ENCODE peak calls at places on chromosomes 1 and 21, in seven cellular contexts. One of them, this sample, is unnamed.

GRCh38 chr21:38913120-38913975 is 107.6 kb downstream of the ETS2 start:
- DNase-seq in IMR-90: peak
- DNase-seq in H9: peak
- DNase-seq in mesendoderm: peak
- DNase-seq in neuronal stem cell: peak
- DNase-seq in mesenchymal stem cell: peak
- DNase-seq in trophoblast cell: peak
- DNase-seq in this sample: no peak

GRCh38 chr1:178940022-178940765 is 69.3 kb upstream of the ANGPTL1 start:
- DNase-seq in mesenchymal stem cell: no peak
- DNase-seq in trophoblast cell: no peak
- DNase-seq in mesendoderm: no peak
- DNase-seq in H9: no peak
- DNase-seq in IMR-90: peak
- DNase-seq in neuronal stem cell: no peak
- DNase-seq in this sample: no peak

GRCh38 chr1:226982451-226983177 is 42.5 kb downstream of the COQ8A start:
- DNase-seq in IMR-90: no peak
- DNase-seq in neuronal stem cell: no peak
- DNase-seq in mesendoderm: no peak
- DNase-seq in H9: no peak
- DNase-seq in mesenchymal stem cell: no peak
- DNase-seq in trophoblast cell: no peak
- DNase-seq in this sample: no peak

GRCh38 chr1:162972768-162973167 is 96.4 kb upstream of the RGS4 start:
- DNase-seq in neuronal stem cell: no peak
- DNase-seq in H9: no peak
- DNase-seq in mesendoderm: no peak
- DNase-seq in IMR-90: no peak
- DNase-seq in mesenchymal stem cell: no peak
- DNase-seq in trophoblast cell: no peak
- DNase-seq in this sample: no peak

GRCh38 chr21:15444118-15444960 is 285.4 kb upstream of the USP25 start:
- DNase-seq in H9: peak
- DNase-seq in neuronal stem cell: no peak
- DNase-seq in mesenchymal stem cell: peak
- DNase-seq in trophoblast cell: peak
- DNase-seq in mesendoderm: peak
- DNase-seq in IMR-90: no peak
- DNase-seq in this sample: no peak

GRCh38 chr1:217343907-217344306 is 287.0 kb downstream of the GPATCH2 start:
- DNase-seq in trophoblast cell: no peak
- DNase-seq in mesendoderm: no peak
- DNase-seq in neuronal stem cell: no peak
- DNase-seq in mesenchymal stem cell: no peak
- DNase-seq in H9: peak
- DNase-seq in IMR-90: no peak
- DNase-seq in this sample: peak

GRCh38 chr1:11374079-11374747 is 101.2 kb downstream of the UBIAD1 start:
- DNase-seq in IMR-90: no peak
- DNase-seq in mesenchymal stem cell: peak
- DNase-seq in H9: no peak
- DNase-seq in trophoblast cell: no peak
- DNase-seq in neuronal stem cell: no peak
- DNase-seq in mesendoderm: no peak
- DNase-seq in this sample: no peak

GRCh38 chr1:231407537-231408396 is 14.3 kb downstream of the EGLN1 start:
- DNase-seq in IMR-90: peak
- DNase-seq in mesenchymal stem cell: no peak
- DNase-seq in mesendoderm: peak
- DNase-seq in H9: no peak
- DNase-seq in neuronal stem cell: no peak
- DNase-seq in trophoblast cell: no peak
- DNase-seq in this sample: no peak

GRCh38 chr21:19864456-19864855 is 1133.8 kb upstream of the NCAM2 start:
- DNase-seq in mesenchymal stem cell: no peak
- DNase-seq in H9: no peak
- DNase-seq in neuronal stem cell: no peak
- DNase-seq in trophoblast cell: no peak
- DNase-seq in IMR-90: no peak
- DNase-seq in mesendoderm: no peak
- DNase-seq in this sample: no peak

GRCh38 chr1:7471836-7472235 is 299.3 kb upstream of the VAMP3 start:
- DNase-seq in H9: no peak
- DNase-seq in mesendoderm: peak
- DNase-seq in trophoblast cell: peak
- DNase-seq in mesenchymal stem cell: peak
- DNase-seq in IMR-90: peak
- DNase-seq in neuronal stem cell: no peak
- DNase-seq in this sample: no peak

GRCh38 chr1:109942434-109942833 is 31.8 kb downstream of the CSF1 start:
- DNase-seq in IMR-90: no peak
- DNase-seq in neuronal stem cell: no peak
- DNase-seq in mesendoderm: no peak
- DNase-seq in mesenchymal stem cell: no peak
- DNase-seq in trophoblast cell: no peak
- DNase-seq in H9: no peak
- DNase-seq in this sample: no peak

GRCh38 chr1:109937738-109938137 is 27.1 kb downstream of the CSF1 start:
- DNase-seq in neuronal stem cell: no peak
- DNase-seq in IMR-90: no peak
- DNase-seq in trophoblast cell: no peak
- DNase-seq in mesendoderm: no peak
- DNase-seq in mesenchymal stem cell: no peak
- DNase-seq in H9: no peak
- DNase-seq in this sample: no peak

GRCh38 chr1:109935451-109935900 is 24.8 kb downstream of the CSF1 start:
- DNase-seq in trophoblast cell: no peak
- DNase-seq in mesenchymal stem cell: no peak
- DNase-seq in H9: no peak
- DNase-seq in mesendoderm: no peak
- DNase-seq in IMR-90: no peak
- DNase-seq in neuronal stem cell: no peak
- DNase-seq in this sample: no peak

GRCh38 chr1:109933856-109934711 is 23.4 kb downstream of the CSF1 start:
- DNase-seq in mesendoderm: no peak
- DNase-seq in trophoblast cell: peak
- DNase-seq in H9: no peak
- DNase-seq in IMR-90: peak
- DNase-seq in neuronal stem cell: no peak
- DNase-seq in mesenchymal stem cell: peak
- DNase-seq in this sample: no peak

DNA sequence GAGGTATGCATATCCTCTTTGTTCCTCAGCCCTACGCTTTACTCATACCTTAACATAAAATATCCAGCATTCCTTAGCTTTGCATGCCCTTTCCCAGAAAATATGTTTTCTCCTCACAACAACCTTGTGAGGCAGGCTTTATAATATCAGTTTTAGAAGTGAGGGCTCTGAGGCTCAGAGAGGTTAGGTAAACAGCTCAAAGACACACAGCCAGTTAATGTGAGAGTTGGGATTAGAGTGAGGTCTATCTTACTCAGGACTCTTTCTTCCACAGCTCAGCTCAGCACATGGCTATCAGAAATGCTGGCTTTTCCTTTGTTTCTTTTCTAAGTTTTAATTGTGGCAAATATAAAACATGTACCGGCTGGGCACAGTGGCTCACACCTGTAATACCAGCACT is 27.9 kb downstream of the CSF1 start:
- DNase-seq in mesendoderm: no peak
- DNase-seq in neuronal stem cell: no peak
- DNase-seq in mesenchymal stem cell: no peak
- DNase-seq in H9: no peak
- DNase-seq in trophoblast cell: no peak
- DNase-seq in IMR-90: no peak
- DNase-seq in this sample: no peak
- H2AK5ac ChIP-seq in mesendoderm: no peak
- H2AK5ac ChIP-seq in neuronal stem cell: no peak
- H2AK5ac ChIP-seq in mesenchymal stem cell: no peak
- H2AK5ac ChIP-seq in H9: no peak
- H2AK5ac ChIP-seq in trophoblast cell: no peak
- H2AK5ac ChIP-seq in IMR-90: no peak
- H2AK5ac ChIP-seq in this sample: no peak

GRCh38 chr1:76854255-76854654 is 13.0 kb upstream of the ST6GALNAC5 start:
- DNase-seq in mesenchymal stem cell: no peak
- DNase-seq in neuronal stem cell: no peak
- DNase-seq in H9: peak
- DNase-seq in mesendoderm: peak
- DNase-seq in trophoblast cell: no peak
- DNase-seq in IMR-90: no peak
- DNase-seq in this sample: no peak
- H2AK5ac ChIP-seq in mesenchymal stem cell: no peak
- H2AK5ac ChIP-seq in neuronal stem cell: no peak
- H2AK5ac ChIP-seq in H9: no peak
- H2AK5ac ChIP-seq in mesendoderm: no peak
- H2AK5ac ChIP-seq in trophoblast cell: no peak
- H2AK5ac ChIP-seq in IMR-90: no peak
- H2AK5ac ChIP-seq in this sample: no peak

GRCh38 chr21:44414291-44415072 is 40.8 kb upstream of the LRRC3 start:
- DNase-seq in H9: peak
- DNase-seq in mesendoderm: no peak
- DNase-seq in IMR-90: no peak
- DNase-seq in neuronal stem cell: no peak
- DNase-seq in trophoblast cell: no peak
- DNase-seq in mesenchymal stem cell: no peak
- DNase-seq in this sample: no peak

GRCh38 chr21:44418108-44418875 is 37.0 kb upstream of the LRRC3 start:
- DNase-seq in mesendoderm: no peak
- DNase-seq in neuronal stem cell: no peak
- DNase-seq in trophoblast cell: no peak
- DNase-seq in IMR-90: no peak
- DNase-seq in H9: no peak
- DNase-seq in mesenchymal stem cell: no peak
- DNase-seq in this sample: no peak

GRCh38 chr21:44415073-44416025 is 40.0 kb upstream of the LRRC3 start:
- DNase-seq in mesenchymal stem cell: no peak
- DNase-seq in trophoblast cell: no peak
- DNase-seq in mesendoderm: peak
- DNase-seq in neuronal stem cell: no peak
- DNase-seq in H9: peak
- DNase-seq in IMR-90: no peak
- DNase-seq in this sample: no peak

GRCh38 chr21:44416193-44416592 is 39.1 kb upstream of the LRRC3 start:
- DNase-seq in IMR-90: no peak
- DNase-seq in mesendoderm: no peak
- DNase-seq in neuronal stem cell: no peak
- DNase-seq in H9: no peak
- DNase-seq in trophoblast cell: no peak
- DNase-seq in mesenchymal stem cell: no peak
- DNase-seq in this sample: no peak

DNA sequence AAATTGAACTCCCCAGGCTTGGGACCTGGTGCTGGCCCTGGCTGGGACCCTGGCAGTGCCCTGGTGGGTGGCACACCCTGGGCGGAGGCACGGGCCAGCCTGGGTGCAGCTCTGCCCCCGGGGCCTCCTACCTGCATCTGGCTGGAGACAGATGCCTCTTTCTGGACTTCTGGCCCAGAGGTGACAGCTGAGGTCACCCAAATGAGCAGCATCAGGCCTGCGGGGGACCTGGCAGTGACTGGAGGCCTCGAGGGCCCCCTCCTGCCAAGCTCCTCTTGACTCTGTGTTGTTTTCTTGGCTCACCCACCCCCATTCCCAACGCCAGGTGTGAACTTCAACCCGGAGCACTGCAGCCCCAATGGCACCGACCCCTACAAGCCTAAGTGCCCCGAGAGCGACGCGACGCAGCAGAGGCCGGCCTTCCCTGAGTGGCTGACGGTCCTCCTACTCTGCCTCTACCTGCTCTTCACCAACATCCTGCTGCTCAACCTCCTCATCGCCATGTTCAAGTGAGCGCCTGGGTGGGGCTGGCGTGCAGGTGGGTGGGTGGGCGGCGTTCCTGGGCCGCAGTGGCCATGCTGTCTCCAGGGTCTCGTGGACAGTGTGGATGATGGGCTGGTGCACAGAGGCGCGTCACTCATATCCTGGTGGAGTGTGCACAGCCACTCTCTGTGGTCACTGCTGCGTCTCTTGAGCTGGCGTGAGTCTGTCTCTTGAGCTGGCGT is 41.6 kb upstream of the LRRC3 start:
- DNase-seq in trophoblast cell: no peak
- DNase-seq in IMR-90: no peak
- DNase-seq in neuronal stem cell: no peak
- DNase-seq in H9: peak
- DNase-seq in mesenchymal stem cell: no peak
- DNase-seq in mesendoderm: no peak
- DNase-seq in this sample: no peak
- H2AK5ac ChIP-seq in trophoblast cell: no peak
- H2AK5ac ChIP-seq in IMR-90: no peak
- H2AK5ac ChIP-seq in neuronal stem cell: no peak
- H2AK5ac ChIP-seq in H9: no peak
- H2AK5ac ChIP-seq in mesenchymal stem cell: no peak
- H2AK5ac ChIP-seq in mesendoderm: no peak
- H2AK5ac ChIP-seq in this sample: no peak

GRCh38 chr1:31759266-31760023 is 4.7 kb downstream of the ADGRB2 start:
- DNase-seq in mesenchymal stem cell: peak
- DNase-seq in mesendoderm: peak
- DNase-seq in H9: no peak
- DNase-seq in neuronal stem cell: no peak
- DNase-seq in trophoblast cell: no peak
- DNase-seq in IMR-90: peak
- DNase-seq in this sample: no peak

GRCh38 chr1:31762323-31762722 is 1.8 kb downstream of the ADGRB2 start:
- DNase-seq in IMR-90: no peak
- DNase-seq in neuronal stem cell: no peak
- DNase-seq in trophoblast cell: peak
- DNase-seq in mesendoderm: no peak
- DNase-seq in H9: no peak
- DNase-seq in mesenchymal stem cell: no peak
- DNase-seq in this sample: no peak

GRCh38 chr1:31760422-31760900 is 3.7 kb downstream of the ADGRB2 start:
- DNase-seq in mesenchymal stem cell: peak
- DNase-seq in trophoblast cell: peak
- DNase-seq in IMR-90: no peak
- DNase-seq in neuronal stem cell: no peak
- DNase-seq in mesendoderm: peak
- DNase-seq in H9: peak
- DNase-seq in this sample: no peak

GRCh38 chr1:31761883-31762282 is 2.3 kb downstream of the ADGRB2 start:
- DNase-seq in IMR-90: peak
- DNase-seq in trophoblast cell: peak
- DNase-seq in mesendoderm: peak
- DNase-seq in H9: no peak
- DNase-seq in neuronal stem cell: no peak
- DNase-seq in mesenchymal stem cell: peak
- DNase-seq in this sample: no peak

DNA sequence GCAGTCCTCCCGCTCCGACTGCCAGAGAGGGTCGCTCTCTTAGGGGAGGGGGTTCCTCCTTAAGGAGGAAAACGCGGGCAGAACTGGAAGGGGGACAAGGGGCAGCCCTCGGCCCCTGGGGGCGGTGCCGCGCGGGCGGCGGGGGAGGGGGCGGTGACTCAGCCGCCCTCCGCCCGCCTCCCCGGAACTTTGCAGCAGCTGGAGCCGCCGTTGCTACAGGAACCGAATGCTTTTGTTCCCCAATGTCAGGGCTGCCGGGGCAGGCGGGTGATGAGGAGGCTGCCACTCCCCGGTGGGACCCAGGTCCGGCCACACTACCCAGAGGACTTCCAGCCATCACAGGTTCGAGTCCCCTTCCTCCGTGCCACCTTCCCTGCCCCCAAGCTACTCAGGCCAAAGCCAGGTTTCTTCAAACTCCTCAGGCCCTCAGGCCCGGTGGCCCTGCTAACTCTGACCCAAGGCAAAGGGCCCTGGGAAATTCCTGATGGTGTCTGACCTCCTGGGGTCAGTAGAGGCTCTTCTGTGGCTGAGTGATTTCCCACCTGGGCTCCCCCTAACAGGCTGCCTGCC is 3.2 kb downstream of the ADGRB2 start:
- DNase-seq in neuronal stem cell: peak
- DNase-seq in mesendoderm: peak
- DNase-seq in H9: peak
- DNase-seq in mesenchymal stem cell: peak
- DNase-seq in IMR-90: peak
- DNase-seq in trophoblast cell: peak
- DNase-seq in this sample: no peak
- H2AK5ac ChIP-seq in neuronal stem cell: no peak
- H2AK5ac ChIP-seq in mesendoderm: no peak
- H2AK5ac ChIP-seq in H9: no peak
- H2AK5ac ChIP-seq in mesenchymal stem cell: peak
- H2AK5ac ChIP-seq in IMR-90: peak
- H2AK5ac ChIP-seq in trophoblast cell: no peak
- H2AK5ac ChIP-seq in this sample: no peak

This sample was measured in H1.